ENCODE peak calls at places on chromosomes 6 and 20, in four cellular contexts. T is effector memory CD4-positive, alpha-beta T cell; Q is H7; V is nucleus accumbens. E is an unnamed sample.
A peak's percentile ranks its signal among the peaks of the same experiment; 100 is the strongest.

GRCh38 chr20:57473246-57474042 is 51.5 kb downstream of the CTCFL start:
- DNase-seq in T (no peak), Q (no peak), V (no peak), E (peak; percentile 41)

GRCh38 chr20:50107086-50107645 is 5.8 kb downstream of the UBE2V1 start:
- DNase-seq in T (no peak), Q (no peak), V (no peak), E (no peak)

GRCh38 chr20:22575087-22575721 is 9.2 kb downstream of the FOXA2 start:
- DNase-seq in T (no peak), Q (no peak), V (no peak), E (peak; percentile 92)

GRCh38 chr6:156991971-156992370 is 214.8 kb downstream of the ARID1B start:
- DNase-seq in T (no peak), Q (no peak), V (no peak), E (no peak)

GRCh38 chr6:18861182-18861581 is 474.0 kb downstream of the RNF144B start:
- DNase-seq in T (no peak), Q (no peak), V (no peak), E (no peak)

GRCh38 chr20:8144282-8145245 is 12.5 kb downstream of the PLCB1 start:
- DNase-seq in T (no peak), Q (no peak), V (no peak), E (no peak)

GRCh38 chr6:39228111-39228971 is 934 bp downstream of the KCNK5 start:
- DNase-seq in T (no peak), Q (peak; percentile 64), V (no peak), E (no peak)

GRCh38 chr20:46512943-46513844 is at the start of gene ZNF334:
- DNase-seq in T (no peak), Q (peak; percentile 95), V (peak; percentile 48), E (peak; percentile 93)

GRCh38 chr6:3259491-3259958 is 778 bp downstream of the PSMG4 start:
- DNase-seq in T (no peak), Q (peak; percentile 71), V (peak; percentile 52), E (no peak)

GRCh38 chr6:167736486-167737204 is 90.1 kb upstream of the AFDN start:
- DNase-seq in T (no peak), Q (peak; percentile 28), V (no peak), E (peak; percentile 17)

GRCh38 chr6:121436966-121437756 is 1.7 kb downstream of the GJA1 start:
- DNase-seq in T (no peak), Q (peak; percentile 60), V (no peak), E (no peak)

GRCh38 chr6:130853555-130854183 is 26.5 kb downstream of the SMLR1 start:
- DNase-seq in T (no peak), Q (no peak), V (no peak), E (no peak)

GRCh38 chr6:125236536-125237327 is 65.0 kb downstream of the HDDC2 start:
- DNase-seq in T (no peak), Q (no peak), V (no peak), E (no peak)

GRCh38 chr6:20564269-20564668 is 30.0 kb downstream of the CDKAL1 start:
- DNase-seq in T (no peak), Q (peak; percentile 19), V (no peak), E (peak; percentile 42)

GRCh38 chr20:10671850-10672578 is 1.8 kb downstream of the JAG1 start:
- DNase-seq in T (no peak), Q (peak; percentile 77), V (no peak), E (no peak)

GRCh38 chr6:52975580-52975979 is 19.5 kb downstream of the GSTA4 start:
- DNase-seq in T (no peak), Q (no peak), V (no peak), E (no peak)

GRCh38 chr6:138538390-138539031 is 39.2 kb upstream of the NHSL1 start:
- DNase-seq in T (no peak), Q (no peak), V (no peak), E (no peak)

GRCh38 chr6:138648127-138648526 is 125.4 kb upstream of the CCDC28A start:
- DNase-seq in T (no peak), Q (no peak), V (no peak), E (no peak)

GRCh38 chr6:147287869-147288271 is 83.7 kb downstream of the STXBP5 start:
- DNase-seq in T (no peak), Q (no peak), V (no peak), E (no peak)

GRCh38 chr20:60558491-60558890 is 600.3 kb downstream of the CDH26 start:
- DNase-seq in T (no peak), Q (no peak), V (no peak), E (no peak)

GRCh38 chr20:41200446-41201202 is 63.3 kb downstream of the PLCG1 start:
- DNase-seq in T (no peak), Q (no peak), V (no peak), E (no peak)

GRCh38 chr20:45987108-45987780 is 15.2 kb upstream of the ZNF335 start:
- DNase-seq in T (peak; percentile 50), Q (peak; percentile 95), V (peak; percentile 62), E (peak; percentile 72)

GRCh38 chr20:19382371-19382770 is 169.9 kb downstream of the SLC24A3 start:
- DNase-seq in T (no peak), Q (no peak), V (no peak), E (no peak)

GRCh38 chr6:10414766-10415592 is at the start of gene TFAP2A:
- DNase-seq in T (no peak), Q (peak; percentile 84), V (no peak), E (peak; percentile 57)

GRCh38 chr6:47147175-47147727 is 105.1 kb upstream of the ADGRF1 start:
- DNase-seq in T (no peak), Q (no peak), V (no peak), E (no peak)

GRCh38 chr20:45323731-45324130 is 15.6 kb upstream of the MATN4 start:
- DNase-seq in T (no peak), Q (no peak), V (no peak), E (no peak)

GRCh38 chr6:105272783-105273182 is 93.0 kb upstream of the POPDC3 start:
- DNase-seq in T (no peak), Q (peak; percentile 40), V (no peak), E (no peak)

GRCh38 chr6:18262812-18263560 is 1.3 kb downstream of the DEK start:
- DNase-seq in T (peak; percentile 13), Q (peak; percentile 40), V (no peak), E (peak; percentile 26)

GRCh38 chr6:7042654-7043545 is 64.9 kb upstream of the RREB1 start:
- DNase-seq in T (no peak), Q (no peak), V (no peak), E (no peak)

GRCh38 chr6:36560822-36561221 is 13.5 kb upstream of the STK38 start:
- DNase-seq in T (no peak), Q (no peak), V (no peak), E (no peak)

GRCh38 chr20:41086402-41087324 is 50.7 kb upstream of the PLCG1 start:
- DNase-seq in T (no peak), Q (no peak), V (no peak), E (peak; percentile 89)

GRCh38 chr6:129621252-129621651 is 88.7 kb downstream of the ARHGAP18 start:
- DNase-seq in T (no peak), Q (peak; percentile 30), V (no peak), E (no peak)

GRCh38 chr20:57870597-57871236 is 160.9 kb upstream of the PMEPA1 start:
- DNase-seq in T (no peak), Q (no peak), V (no peak), E (no peak)

GRCh38 chr20:13397300-13397724 is 176.2 kb downstream of the ISM1 start:
- DNase-seq in T (no peak), Q (no peak), V (no peak), E (no peak)

GRCh38 chr6:25717856-25718740 is 36.4 kb upstream of the SLC17A4 start:
- DNase-seq in T (no peak), Q (no peak), V (no peak), E (peak; percentile 42)

GRCh38 chr20:52321396-52321795 is 129.8 kb upstream of the ZFP64 start:
- DNase-seq in T (no peak), Q (no peak), V (no peak), E (no peak)